ENCODE peak calls at places on chromosomes 3 and 15, in ten cellular contexts. K is SJSA1, V is iPS DF 6.9, A is heart right ventricle, B is A549, S is lower lobe of right lung, X is upper lobe of right lung, C is colonic mucosa, I is body of pancreas, O is prostate gland. E is an unnamed sample. For H3K4me1, the result is how much of the 10 kb centered on the place peaks cover.

GRCh38 chr15:77907824-77908751 is 169.4 kb downstream of the TBC1D2B start:
- DNase-seq in K (peak), O (peak), I (peak), V (no peak), A (no peak), S (no peak), X (peak), B (no peak), C (peak), E (peak)

GRCh38 chr15:100665570-100665969 is 63.2 kb downstream of the ASB7 start:
- DNase-seq in X (no peak), C (no peak), V (no peak), O (no peak), S (no peak), K (no peak), I (no peak), A (no peak), B (no peak), E (peak)

GRCh38 chr3:86942191-86942590 is 48.8 kb downstream of the VGLL3 start:
- DNase-seq in V (no peak), I (no peak), A (no peak), C (no peak), S (no peak), O (no peak), K (no peak), B (no peak), X (no peak), E (no peak)

GRCh38 chr3:44923634-44924033 is 49.2 kb downstream of the TGM4 start:
- DNase-seq in B (no peak), K (no peak), V (no peak), A (no peak), O (no peak), X (no peak), I (no peak), C (no peak), S (no peak), E (no peak)

GRCh38 chr3:169477790-169478189 is 185.7 kb downstream of the MECOM start:
- DNase-seq in C (no peak), V (no peak), X (no peak), K (no peak), S (no peak), I (no peak), O (no peak), B (no peak), A (no peak), E (no peak)

GRCh38 chr15:62942411-62942810 is 100.1 kb upstream of the TPM1 start:
- DNase-seq in B (no peak), I (no peak), K (no peak), S (no peak), X (no peak), A (no peak), C (no peak), O (no peak), V (no peak), E (no peak)

GRCh38 chr15:69805248-69805953 is 292.3 kb downstream of the TLE3 start:
- DNase-seq in X (no peak), C (no peak), B (no peak), V (no peak), I (no peak), O (peak), A (no peak), K (no peak), S (no peak), E (no peak)

GRCh38 chr15:29917600-29918597 is 95.6 kb upstream of the TJP1 start:
- DNase-seq in K (peak), I (no peak), O (no peak), C (no peak), S (no peak), A (no peak), X (no peak), V (no peak), B (peak), E (peak)

GRCh38 chr3:28136607-28137216 is 104.7 kb upstream of the CMC1 start:
- DNase-seq in A (no peak), O (no peak), K (no peak), C (no peak), X (no peak), S (no peak), V (no peak), I (no peak), B (no peak), E (no peak)

GRCh38 chr15:80523746-80524145 is 119.6 kb downstream of the ARNT2 start:
- DNase-seq in O (no peak), I (no peak), C (no peak), A (no peak), S (no peak), V (no peak), K (no peak), X (no peak), B (no peak), E (peak)

GRCh38 chr3:197454014-197454413 is 101.8 kb downstream of the BDH1 start:
- DNase-seq in I (no peak), O (no peak), C (no peak), X (peak), B (peak), A (no peak), K (no peak), S (no peak), V (no peak), E (peak)

GRCh38 chr3:190070623-190071347 is 49.9 kb downstream of the P3H2 start:
- DNase-seq in A (no peak), X (no peak), K (no peak), C (no peak), V (no peak), S (no peak), I (no peak), B (no peak), O (no peak), E (peak)

GRCh38 chr3:118628704-118629341 is 405.8 kb downstream of the IGSF11 start:
- DNase-seq in I (peak), O (peak), K (peak), C (peak), B (peak), A (peak), S (no peak), V (peak), X (no peak), E (peak)

GRCh38 chr15:73626072-73626471 is 7.1 kb downstream of the NPTN start:
- DNase-seq in X (no peak), I (no peak), V (no peak), O (peak), B (no peak), A (no peak), K (no peak), C (no peak), S (no peak), E (no peak)

GRCh38 chr3:47421741-47422649 is 41.2 kb downstream of the PTPN23 start:
- DNase-seq in A (peak), I (peak), K (no peak), C (peak), B (peak), X (peak), V (no peak), O (no peak), S (no peak), E (peak)

GRCh38 chr15:55530861-55531313 is 22.9 kb upstream of the DNAAF4 start:
- DNase-seq in S (no peak), V (no peak), I (no peak), C (no peak), O (no peak), X (no peak), A (no peak), K (no peak), B (peak), E (peak)

GRCh38 chr3:149575213-149575961 is 82.4 kb downstream of the WWTR1 start:
- DNase-seq in S (no peak), V (no peak), I (peak), K (peak), B (peak), X (no peak), O (no peak), C (peak), A (no peak), E (peak)

GRCh38 chr3:159634414-159634813 is 354.2 kb upstream of the IL12A start:
- DNase-seq in I (no peak), V (no peak), S (no peak), C (no peak), K (peak), X (no peak), A (no peak), O (no peak), B (peak), E (peak)

GRCh38 chr15:83365370-83365938 is 81.0 kb upstream of the BNC1 start:
- DNase-seq in O (no peak), B (peak), A (no peak), I (no peak), X (peak), C (no peak), K (no peak), V (no peak), S (peak), E (peak)

GRCh38 chr3:165283328-165283727 is 87.1 kb upstream of the SLITRK3 start:
- DNase-seq in K (no peak), C (no peak), O (no peak), A (no peak), V (no peak), B (no peak), I (no peak), X (no peak), S (no peak), E (no peak)

GRCh38 chr15:73688455-73688854 is 4.3 kb downstream of the CD276 start:
- DNase-seq in V (no peak), I (no peak), S (no peak), C (no peak), X (no peak), B (no peak), A (no peak), O (no peak), K (no peak), E (no peak)

GRCh38 chr3:134446800-134447199 is 39.0 kb downstream of the ANAPC13 start:
- DNase-seq in O (no peak), V (no peak), C (no peak), I (no peak), B (no peak), X (no peak), K (no peak), A (no peak), S (no peak), E (peak)

GRCh38 chr3:168165390-168166269 is 69.9 kb upstream of the GOLIM4 start:
- DNase-seq in V (peak), X (no peak), I (peak), K (peak), A (no peak), O (peak), B (peak), C (peak), S (no peak), E (peak)

GRCh38 chr3:45214061-45214680 is 11.9 kb downstream of the TMEM158 start:
- DNase-seq in I (no peak), S (no peak), B (no peak), A (no peak), K (no peak), C (no peak), V (no peak), O (no peak), X (no peak), E (no peak)

GRCh38 chr15:94582368-94582767 is 351.0 kb downstream of the MCTP2 start:
- DNase-seq in I (no peak), X (no peak), B (peak), O (no peak), S (no peak), C (peak), K (no peak), V (peak), A (no peak), E (no peak)

GRCh38 chr3:65873869-65874268 is 164.8 kb downstream of the MAGI1 start:
- DNase-seq in C (no peak), S (no peak), A (no peak), X (no peak), K (no peak), I (no peak), V (no peak), B (no peak), O (no peak), E (no peak)

GRCh38 chr3:160665784-160666526 is 11.0 kb upstream of the ARL14 start:
- DNase-seq in O (no peak), V (no peak), K (peak), S (no peak), I (no peak), C (peak), A (no peak), X (no peak), B (no peak), E (peak)

GRCh38 chr3:155293518-155293917 is at the start of gene STRIT1:
- DNase-seq in C (no peak), A (no peak), S (no peak), B (no peak), K (no peak), O (no peak), V (no peak), I (no peak), X (no peak), E (no peak)

GRCh38 chr15:57138260-57138895 is 219.9 kb downstream of the TCF12 start:
- DNase-seq in C (no peak), S (no peak), V (peak), B (peak), O (no peak), K (no peak), X (no peak), A (no peak), I (peak), E (peak)

GRCh38 chr15:83112233-83112958 is 5.0 kb downstream of the TM6SF1 start:
- DNase-seq in C (no peak), A (no peak), S (no peak), X (no peak), K (peak), B (no peak), V (no peak), O (no peak), I (no peak), E (peak)

GRCh38 chr3:52221141-52221562 is 4.3 kb downstream of the TLR9 start:
- DNase-seq in B (no peak), V (no peak), C (no peak), S (no peak), O (no peak), X (peak), A (no peak), K (no peak), I (no peak), E (no peak)

GRCh38 chr3:190012314-190012782 is 108.3 kb downstream of the P3H2 start:
- DNase-seq in S (no peak), O (no peak), K (peak), I (no peak), C (no peak), V (no peak), X (no peak), A (no peak), B (peak), E (no peak)

GRCh38 chr15:42581272-42581730 is 5.9 kb downstream of the STARD9 start:
- DNase-seq in I (peak), S (peak), A (peak), C (peak), B (peak), O (peak), K (peak), X (peak), V (peak), E (peak)
- H3K4me1 ChIP-seq in I (under half), S (half or more), A (half or more), C (under half), B (under half), O (under half), K (under half), X (under half), V (under half), E (under half)

DNA sequence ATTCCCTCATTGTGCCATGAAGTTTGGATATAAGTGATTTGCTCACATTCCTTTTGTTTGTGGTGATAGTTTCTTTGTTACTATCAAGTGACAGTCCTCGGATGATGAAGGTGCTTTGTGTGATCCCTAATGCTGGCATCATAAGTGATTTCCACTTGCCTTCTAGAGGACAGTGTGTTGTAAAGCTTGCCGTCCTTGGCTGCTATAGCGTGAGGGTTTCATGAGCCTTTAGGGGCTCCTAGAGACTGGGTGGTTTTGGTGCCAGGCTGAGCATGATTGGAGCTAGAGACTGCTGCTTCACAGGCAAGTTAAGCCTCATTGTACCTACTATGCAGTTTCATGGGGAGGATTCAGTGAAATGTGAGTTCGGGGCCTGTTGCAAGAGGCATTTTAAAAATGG is 12.4 kb downstream of the SNRK start:
- DNase-seq in S (no peak), O (no peak), V (no peak), K (no peak), I (no peak), C (no peak), X (no peak), B (no peak), A (no peak), E (no peak)
- H3K4me1 ChIP-seq in S (half or more), O (under half), V (under half), K (under half), I (half or more), C (under half), X (half or more), B (under half), A (half or more), E (under half)

DNA sequence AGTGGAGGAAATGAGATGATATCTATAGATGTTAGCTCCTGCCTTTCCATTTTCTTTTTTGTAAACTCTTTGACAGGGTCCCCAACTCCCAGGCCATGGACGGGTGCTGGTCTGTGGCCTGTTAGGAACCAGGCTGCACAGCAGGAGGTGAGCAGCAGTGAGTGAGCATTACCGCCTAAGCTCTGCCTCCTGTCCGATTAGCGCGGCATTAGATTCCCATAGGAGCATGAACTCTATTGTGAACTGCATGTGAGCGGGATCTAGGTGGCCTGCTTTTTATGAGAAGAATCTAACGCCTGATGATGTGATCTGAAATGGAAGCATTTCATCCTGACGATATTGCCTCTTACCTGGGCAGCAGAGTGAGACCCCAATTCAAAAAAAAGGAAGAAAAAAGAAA is 56.8 kb upstream of the CHD2 start:
- DNase-seq in O (no peak), K (no peak), B (no peak), C (no peak), I (no peak), A (no peak), V (no peak), S (no peak), X (no peak), E (no peak)
- H3K4me1 ChIP-seq in O (under half), K (under half), B (under half), C (under half), I (under half), A (under half), V (under half), S (under half), X (under half), E (under half)

GRCh38 chr3:124859025-124859424 is 28.1 kb downstream of the ITGB5 start:
- DNase-seq in A (no peak), O (no peak), I (peak), B (peak), V (no peak), X (no peak), S (no peak), K (peak), C (no peak), E (peak)
- H3K4me1 ChIP-seq in A (under half), O (under half), I (under half), B (half or more), V (under half), X (under half), S (under half), K (under half), C (under half), E (under half)

GRCh38 chr3:184322731-184323487 is 8.5 kb downstream of the EIF4G1 start:
- DNase-seq in A (no peak), V (no peak), C (no peak), B (no peak), X (no peak), K (no peak), S (no peak), O (no peak), I (peak), E (no peak)
- H3K4me1 ChIP-seq in A (half or more), V (under half), C (under half), B (under half), X (under half), K (under half), S (under half), O (under half), I (under half), E (under half)

E was measured in fibroblast of lung.